ENCODE peak calls at places on chromosomes 13 and 19, in four cellular contexts. H, E, R and U are unnamed samples.

GRCh38 chr13:43942301-43942700 is 62.6 kb downstream of the LACC1 start:
- DNase-seq in H (no peak), E (no peak), R (no peak), U (no peak)

GRCh38 chr13:112859817-112860190 is 109.2 kb upstream of the MCF2L start:
- DNase-seq in H (no peak), E (peak; percentile 27), R (no peak), U (no peak)

GRCh38 chr13:92103673-92104296 is 705.4 kb downstream of the GPC5 start:
- DNase-seq in H (no peak), E (no peak), R (no peak), U (no peak)

GRCh38 chr13:114035583-114036501 is 62.0 kb upstream of the C13orf46 start:
- DNase-seq in H (no peak), E (no peak), R (no peak), U (peak; percentile 46)

GRCh38 chr13:27770809-27771208 is 21.5 kb upstream of the GSX1 start:
- DNase-seq in H (no peak), E (no peak), R (no peak), U (no peak)

GRCh38 chr13:112165712-112166111 is 98.8 kb downstream of the SOX1 start:
- DNase-seq in H (no peak), E (no peak), R (no peak), U (no peak)

GRCh38 chr13:45178349-45179142 is 22.3 kb downstream of the KCTD4 start:
- DNase-seq in H (no peak), E (peak; percentile 32), R (no peak), U (no peak)

GRCh38 chr19:40612831-40613668 is 11.9 kb downstream of the LTBP4 start:
- DNase-seq in H (peak; percentile 83), E (peak; percentile 64), R (peak; percentile 25), U (no peak)

GRCh38 chr13:113903361-113903760 is 39.5 kb upstream of the GAS6 start:
- DNase-seq in H (no peak), E (no peak), R (no peak), U (no peak)

GRCh38 chr19:42352216-42352892 is 26.9 kb downstream of the MEGF8 start:
- DNase-seq in H (no peak), E (no peak), R (no peak), U (no peak)

GRCh38 chr13:98977568-98978270 is at the start of gene DOCK9:
- DNase-seq in H (peak; percentile 57), E (peak; percentile 74), R (no peak), U (peak; percentile 23)

GRCh38 chr13:43132228-43132627 is 108.8 kb downstream of the DNAJC15 start:
- DNase-seq in H (no peak), E (no peak), R (no peak), U (no peak)

GRCh38 chr19:41877490-41877876 is 404 bp downstream of the CD79A start:
- DNase-seq in H (no peak), E (no peak), R (no peak), U (no peak)

GRCh38 chr19:33219261-33219812 is 6.3 kb downstream of the SLC7A10 start:
- DNase-seq in H (no peak), E (no peak), R (no peak), U (no peak)

GRCh38 chr13:80196756-80197155 is 144.2 kb downstream of the SPRY2 start:
- DNase-seq in H (no peak), E (no peak), R (no peak), U (no peak)

GRCh38 chr19:52734340-52734892 is 428 bp downstream of the ZNF611 start:
- DNase-seq in H (no peak), E (peak; percentile 38), R (no peak), U (no peak)

GRCh38 chr19:5246554-5247155 is 94.0 kb downstream of the PTPRS start:
- DNase-seq in H (no peak), E (no peak), R (no peak), U (no peak)

GRCh38 chr13:79775830-79776229 is 294.9 kb downstream of the NDFIP2 start:
- DNase-seq in H (no peak), E (no peak), R (no peak), U (no peak)

GRCh38 chr19:33814181-33815165 is 17.8 kb downstream of the KCTD15 start:
- DNase-seq in H (no peak), E (peak; percentile 4), R (no peak), U (no peak)

GRCh38 chr19:44625531-44626066 is 12.2 kb downstream of the IGSF23 start:
- DNase-seq in H (no peak), E (no peak), R (no peak), U (no peak)

GRCh38 chr19:15251010-15251748 is 18.9 kb upstream of the EPHX3 start:
- DNase-seq in H (no peak), E (peak; percentile 88), R (no peak), U (peak; percentile 33)

GRCh38 chr13:30016398-30016797 is 166.0 kb upstream of the UBL3 start:
- DNase-seq in H (no peak), E (no peak), R (no peak), U (no peak)

GRCh38 chr19:33246729-33247440 is 21.2 kb upstream of the SLC7A10 start:
- DNase-seq in H (no peak), E (no peak), R (no peak), U (no peak)

GRCh38 chr13:112066624-112067004 is 335 bp upstream of the SOX1 start:
- DNase-seq in H (peak; percentile 56), E (peak; percentile 73), R (no peak), U (no peak)

DNA sequence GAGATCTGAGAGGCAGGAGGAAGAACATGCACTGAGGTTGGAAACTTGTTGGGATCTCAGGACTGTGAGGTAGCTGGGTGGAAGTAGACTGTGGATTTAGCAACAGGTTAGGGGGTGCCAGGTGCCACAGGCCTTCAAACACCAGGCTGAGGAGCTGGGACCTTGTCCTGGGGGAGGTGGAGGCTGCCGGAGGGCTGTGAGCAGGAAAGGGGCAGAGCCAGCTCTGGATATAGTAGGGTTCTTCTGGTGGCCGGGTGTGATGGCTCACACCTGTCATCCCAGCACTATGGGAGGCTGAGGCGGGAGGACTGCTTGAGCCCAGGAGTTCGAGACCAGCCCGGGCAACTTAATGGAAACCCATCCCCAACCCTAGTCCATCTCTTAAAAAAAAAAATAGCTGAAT is 3.1 kb downstream of the FUZ start:
- DNase-seq in H (no peak), E (no peak), R (no peak), U (no peak)
- H3K27ac ChIP-seq in H (peak overlapping the region; percentile 76), E (peak overlapping the region; percentile 88), R (peak overlapping the region; percentile 94), U (peak overlapping the region; percentile 91)

GRCh38 chr19:1105217-1105872 is 1.6 kb downstream of the GPX4 start:
- DNase-seq in H (no peak), E (no peak), R (no peak), U (no peak)

GRCh38 chr19:1107655-1108261 is 4.0 kb downstream of the GPX4 start:
- DNase-seq in H (no peak), E (no peak), R (no peak), U (no peak)

GRCh38 chr19:1104452-1105216 is 840 bp downstream of the GPX4 start:
- DNase-seq in H (peak; percentile 90), E (peak; percentile 72), R (no peak), U (peak; percentile 81)

GRCh38 chr19:1106841-1107654 is 3.3 kb downstream of the GPX4 start:
- DNase-seq in H (no peak), E (no peak), R (no peak), U (no peak)

DNA sequence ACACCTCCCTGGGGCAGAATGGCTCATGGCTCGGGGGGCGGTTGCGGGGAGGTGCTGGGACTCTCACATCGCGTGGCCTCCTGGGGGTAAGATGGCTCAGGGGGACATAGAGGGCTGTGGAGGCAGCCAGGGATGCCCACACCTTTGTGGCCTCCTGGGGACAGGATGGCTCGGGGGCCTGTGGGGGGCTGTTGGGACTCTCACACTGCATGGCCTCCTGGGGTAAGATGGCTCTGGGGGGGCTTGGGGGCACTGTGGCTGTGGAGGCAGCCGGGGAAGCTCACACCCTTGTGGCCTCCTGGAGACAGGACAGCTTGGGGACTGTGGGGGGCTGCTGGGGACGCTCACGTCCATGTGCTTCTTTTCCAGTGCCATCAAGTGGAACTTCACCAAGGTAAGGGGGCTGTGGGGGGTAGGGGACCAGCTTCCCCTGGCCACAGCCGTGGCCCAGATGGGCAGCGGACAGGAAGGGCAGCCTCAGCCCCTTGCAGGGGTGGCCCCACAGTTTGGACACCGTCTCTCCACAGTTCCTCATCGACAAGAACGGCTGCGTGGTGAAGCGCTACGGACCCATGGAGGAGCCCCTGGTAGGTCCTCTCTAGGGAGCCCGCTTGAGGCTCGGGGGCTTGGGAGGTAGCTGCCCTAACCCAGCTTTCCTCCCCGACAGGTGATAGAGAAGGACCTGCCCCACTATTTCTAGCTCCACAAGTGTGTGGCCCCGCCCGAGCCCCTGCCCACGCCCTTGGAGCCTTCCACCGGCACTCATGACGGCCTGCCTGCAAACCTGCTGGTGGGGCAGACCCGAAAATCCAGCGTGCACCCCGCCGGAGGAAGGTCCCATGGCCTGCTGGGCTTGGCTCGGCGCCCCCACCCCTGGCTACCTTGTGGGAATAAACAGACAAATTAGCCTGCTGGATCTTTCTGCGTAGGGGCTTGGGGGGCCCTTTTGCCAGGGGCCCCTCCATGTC is 2.4 kb downstream of the GPX4 start:
- DNase-seq in H (no peak), E (no peak), R (no peak), U (no peak)
- TF ChIP-seq POLR2A in H (no peak), E (no peak), R (no peak), U (no peak)

DNA sequence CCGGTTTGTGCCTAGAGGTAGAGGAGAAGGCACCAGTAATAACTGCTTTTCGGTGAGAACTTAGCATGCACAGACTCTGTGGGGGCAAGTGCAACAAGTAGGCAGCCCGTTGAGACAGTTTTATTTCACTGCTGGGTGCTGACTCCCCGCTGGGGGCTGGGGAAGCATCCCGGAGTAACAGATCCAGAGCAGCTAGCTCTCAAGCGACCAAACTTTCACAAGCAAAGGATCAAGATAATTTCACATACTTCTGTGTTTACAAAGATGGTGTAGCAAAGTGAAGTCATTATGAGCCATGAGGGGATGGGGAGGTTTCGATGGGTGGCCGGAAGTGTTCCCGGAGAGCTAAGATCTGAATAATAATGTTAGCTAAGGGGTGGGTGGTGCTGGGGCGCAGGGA is 2.8 kb downstream of the NACC1 start:
- DNase-seq in H (no peak), E (no peak), R (no peak), U (no peak)
- H3K4me3 ChIP-seq in H (no peak overlapping the region), E (no peak overlapping the region), R (no peak overlapping the region), U (no peak overlapping the region)

GRCh38 chr13:41006951-41007350 is 12.2 kb downstream of the ELF1 start:
- DNase-seq in H (no peak), E (no peak), R (no peak), U (no peak)

GRCh38 chr13:41006296-41006695 is 12.8 kb downstream of the ELF1 start:
- DNase-seq in H (no peak), E (no peak), R (no peak), U (no peak)

GRCh38 chr13:41005709-41006108 is 13.4 kb downstream of the ELF1 start:
- DNase-seq in H (no peak), E (no peak), R (no peak), U (no peak)

GRCh38 chr13:41008349-41008980 is 10.7 kb downstream of the ELF1 start:
- DNase-seq in H (no peak), E (no peak), R (no peak), U (no peak)

DNA sequence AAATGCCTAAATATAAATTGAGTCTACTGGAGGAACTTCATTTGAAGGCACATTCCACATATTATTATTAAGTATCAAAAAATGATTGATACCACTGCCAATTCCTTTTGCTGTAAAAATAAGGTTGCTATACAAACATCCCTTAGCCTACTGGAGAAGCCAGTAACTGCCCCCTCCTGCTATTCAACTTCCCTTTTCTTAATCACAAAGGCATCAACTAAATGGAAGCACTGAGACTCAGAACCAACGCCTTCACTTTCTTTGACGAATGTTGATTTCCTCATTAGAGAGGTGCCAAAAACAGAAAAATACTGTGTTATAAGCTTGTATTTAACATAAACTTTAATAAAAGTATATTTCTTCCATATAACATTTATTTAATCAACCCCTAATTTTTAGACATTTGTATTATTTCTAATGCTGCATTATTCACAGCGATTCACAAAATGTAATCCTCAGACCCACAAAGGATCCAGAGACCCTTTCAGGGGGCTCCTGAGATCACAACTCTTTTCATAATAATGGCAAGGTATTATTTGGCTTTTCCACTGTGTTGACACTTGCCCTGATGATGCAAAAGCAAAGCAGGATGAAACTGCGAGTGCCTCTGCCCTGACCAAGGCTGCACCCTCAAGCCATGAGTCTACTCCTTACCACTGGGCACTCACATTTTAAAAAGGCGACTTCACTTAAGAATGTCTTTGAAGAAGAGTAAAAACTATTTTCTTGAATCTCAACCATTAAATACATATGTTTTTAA is 11.6 kb downstream of the ELF1 start:
- DNase-seq in H (no peak), E (no peak), R (no peak), U (no peak)
- H3K27ac ChIP-seq in H (peak overlapping the region; percentile 10), E (no peak overlapping the region), R (no peak overlapping the region), U (no peak overlapping the region)